ENCODE peak calls at places on chromosomes 16 and 17, in five cellular contexts. G is psoas muscle, T is upper lobe of right lung, D is Peyer's patch, B is IMR-90. S is an unnamed sample.

GRCh38 chr17:59756236-59756818 is 48.9 kb downstream of the VMP1 start:
- DNase-seq in G (no peak), T (no peak), D (no peak), B (peak; percentile 74), S (no peak)

GRCh38 chr16:1991135-1991551 is 1.4 kb downstream of the SYNGR3 start:
- DNase-seq in G (no peak), T (no peak), D (no peak), B (no peak), S (peak; percentile 51)

GRCh38 chr17:57138956-57139576 is 54.0 kb downstream of the AKAP1 start:
- DNase-seq in G (no peak), T (no peak), D (no peak), B (peak; percentile 22), S (no peak)

GRCh38 chr16:12628526-12628925 is 175.2 kb downstream of the CPPED1 start:
- DNase-seq in G (no peak), T (no peak), D (no peak), B (no peak), S (no peak)

GRCh38 chr17:68302066-68302564 is 10.8 kb downstream of the ARSG start:
- DNase-seq in G (no peak), T (no peak), D (no peak), B (peak; percentile 42), S (no peak)

GRCh38 chr16:74447578-74447977 is 26.3 kb upstream of the CLEC18B start:
- DNase-seq in G (no peak), T (no peak), D (no peak), B (no peak), S (no peak)

GRCh38 chr16:57999971-58000705 is at the start of gene ZNF319:
- DNase-seq in G (peak; percentile 59), T (no peak), D (no peak), B (no peak), S (no peak)

GRCh38 chr16:80718480-80719220 is 85.7 kb downstream of the CDYL2 start:
- DNase-seq in G (no peak), T (no peak), D (no peak), B (peak; percentile 22), S (peak; percentile 82)

GRCh38 chr16:67339453-67339852 is 12.8 kb downstream of the LRRC36 start:
- DNase-seq in G (no peak), T (no peak), D (no peak), B (peak; percentile 60), S (no peak)

GRCh38 chr17:40168262-40168832 is 8.9 kb upstream of the RAPGEFL1 start:
- DNase-seq in G (no peak), T (peak; percentile 50), D (no peak), B (peak; percentile 69), S (peak; percentile 49)

GRCh38 chr17:19626079-19626478 is 22.5 kb upstream of the ALDH3A2 start:
- DNase-seq in G (no peak), T (no peak), D (no peak), B (no peak), S (no peak)

GRCh38 chr16:84527486-84528269 is 23.2 kb upstream of the MEAK7 start:
- DNase-seq in G (no peak), T (no peak), D (no peak), B (no peak), S (no peak)

GRCh38 chr16:17070882-17071592 is 399.7 kb downstream of the XYLT1 start:
- DNase-seq in G (no peak), T (peak; percentile 73), D (peak; percentile 59), B (no peak), S (peak; percentile 49)

GRCh38 chr16:48231675-48232214 is 12.4 kb upstream of the LONP2 start:
- DNase-seq in G (no peak), T (no peak), D (no peak), B (peak; percentile 49), S (peak; percentile 44)

GRCh38 chr17:17044846-17045561 is 2.7 kb downstream of the MPRIP start:
- DNase-seq in G (no peak), T (peak; percentile 61), D (peak; percentile 51), B (peak; percentile 79), S (peak; percentile 26)

GRCh38 chr16:24883714-24884151 is 38.0 kb downstream of the SLC5A11 start:
- DNase-seq in G (no peak), T (no peak), D (no peak), B (no peak), S (no peak)

GRCh38 chr17:16282522-16282921 is 65.5 kb downstream of the PIGL start:
- DNase-seq in G (no peak), T (no peak), D (no peak), B (peak; percentile 91), S (no peak)

GRCh38 chr16:5374184-5374583 is 276.6 kb upstream of the EEF2KMT start:
- DNase-seq in G (no peak), T (no peak), D (no peak), B (no peak), S (no peak)

GRCh38 chr17:42179911-42180410 is 981 bp downstream of the KCNH4 start:
- DNase-seq in G (peak; percentile 72), T (no peak), D (no peak), B (peak; percentile 30), S (peak; percentile 38)

GRCh38 chr17:31448467-31449077 is 57.1 kb downstream of the RAB11FIP4 start:
- DNase-seq in G (no peak), T (no peak), D (no peak), B (peak; percentile 62), S (no peak)

GRCh38 chr17:40542562-40543411 is 22.5 kb downstream of the CCR7 start:
- DNase-seq in G (peak; percentile 89), T (peak; percentile 65), D (peak; percentile 56), B (peak; percentile 99), S (peak; percentile 49)

GRCh38 chr16:86224629-86225028 is 285.7 kb upstream of the FOXF1 start:
- DNase-seq in G (no peak), T (no peak), D (no peak), B (no peak), S (no peak)

GRCh38 chr16:68466174-68466573 is 17.9 kb upstream of the SMPD3 start:
- DNase-seq in G (no peak), T (no peak), D (no peak), B (no peak), S (no peak)

GRCh38 chr16:57522960-57523359 is 13.4 kb downstream of the CCDC102A start:
- DNase-seq in G (no peak), T (no peak), D (no peak), B (no peak), S (no peak)

GRCh38 chr17:47279062-47279801 is 25.6 kb downstream of the ITGB3 start:
- DNase-seq in G (peak; percentile 82), T (peak; percentile 73), D (no peak), B (peak; percentile 97), S (peak; percentile 36)

GRCh38 chr17:60066576-60066975 is 12.1 kb downstream of the HEATR6 start:
- DNase-seq in G (no peak), T (no peak), D (no peak), B (no peak), S (no peak)

GRCh38 chr16:67068212-67068753 is 39.3 kb downstream of the CBFB start:
- DNase-seq in G (no peak), T (no peak), D (no peak), B (peak; percentile 56), S (no peak)

GRCh38 chr16:11423315-11424117 is 78.3 kb downstream of the RMI2 start:
- DNase-seq in G (no peak), T (no peak), D (no peak), B (no peak), S (no peak)

GRCh38 chr16:86824751-86825310 is 246.5 kb downstream of the FOXL1 start:
- DNase-seq in G (no peak), T (no peak), D (no peak), B (peak; percentile 12), S (no peak)

GRCh38 chr17:9401434-9401833 is 174.2 kb downstream of the STX8 start:
- DNase-seq in G (no peak), T (no peak), D (no peak), B (peak; percentile 78), S (no peak)

GRCh38 chr16:68490829-68491575 is 42.7 kb upstream of the SMPD3 start:
- DNase-seq in G (no peak), T (peak; percentile 70), D (peak; percentile 85), B (peak; percentile 61), S (peak; percentile 90)

GRCh38 chr17:72510454-72511016 is 389.7 kb downstream of the SOX9 start:
- DNase-seq in G (no peak), T (no peak), D (no peak), B (peak; percentile 27), S (no peak)
- H3K27ac ChIP-seq in G (no peak overlapping the region), T (no peak overlapping the region), D (peak overlapping the region; percentile 22), B (peak overlapping the region; percentile 4), S (no peak overlapping the region)

DNA sequence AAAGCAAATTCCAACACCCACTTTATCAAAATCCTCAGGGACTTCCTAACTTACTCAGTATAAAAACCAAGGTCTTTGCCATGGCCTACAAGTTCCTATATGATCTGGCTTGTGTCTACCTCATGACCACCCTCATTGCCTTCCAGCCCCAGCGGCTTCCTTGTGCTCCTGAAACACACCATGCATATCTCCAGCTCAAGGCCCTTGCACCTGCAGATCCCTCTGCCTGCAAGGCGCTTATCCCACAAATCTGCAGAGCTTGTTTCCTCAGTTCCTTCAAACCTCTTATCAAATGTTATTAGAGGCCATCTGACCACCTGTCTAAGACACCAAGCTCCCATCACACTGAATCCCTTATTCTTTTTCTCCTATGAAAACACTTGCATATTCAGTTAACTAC is 2.6 kb downstream of the BBS2 start:
- DNase-seq in G (no peak), T (no peak), D (no peak), B (no peak), S (no peak)
- H3K4me3 ChIP-seq in G (no peak overlapping the region), T (no peak overlapping the region), D (no peak overlapping the region), B (no peak overlapping the region), S (no peak overlapping the region)

GRCh38 chr17:77325826-77326581 is 185.2 kb downstream of the SEC14L1 start:
- DNase-seq in G (no peak), T (peak; percentile 63), D (peak; percentile 69), B (no peak), S (peak; percentile 25)

GRCh38 chr17:77328823-77329740 is 188.3 kb downstream of the SEC14L1 start:
- DNase-seq in G (no peak), T (peak; percentile 57), D (no peak), B (no peak), S (peak; percentile 23)

GRCh38 chr17:77327181-77327565 is 186.4 kb downstream of the SEC14L1 start:
- DNase-seq in G (no peak), T (peak; percentile 54), D (peak; percentile 46), B (no peak), S (peak; percentile 17)

GRCh38 chr17:77326636-77327035 is 185.9 kb downstream of the SEC14L1 start:
- DNase-seq in G (no peak), T (peak; percentile 25), D (peak; percentile 29), B (no peak), S (peak; percentile 10)

GRCh38 chr17:77327566-77328463 is 187.0 kb downstream of the SEC14L1 start:
- DNase-seq in G (no peak), T (peak; percentile 54), D (no peak), B (no peak), S (peak; percentile 22)
- H3K4me1 ChIP-seq in G (peaks cover 52% of the 10 kb centered on the region), T (peaks cover 42% of the 10 kb centered on the region), D (peaks cover 49% of the 10 kb centered on the region), B (peaks cover 22% of the 10 kb centered on the region), S (peaks cover 67% of the 10 kb centered on the region)

DNA sequence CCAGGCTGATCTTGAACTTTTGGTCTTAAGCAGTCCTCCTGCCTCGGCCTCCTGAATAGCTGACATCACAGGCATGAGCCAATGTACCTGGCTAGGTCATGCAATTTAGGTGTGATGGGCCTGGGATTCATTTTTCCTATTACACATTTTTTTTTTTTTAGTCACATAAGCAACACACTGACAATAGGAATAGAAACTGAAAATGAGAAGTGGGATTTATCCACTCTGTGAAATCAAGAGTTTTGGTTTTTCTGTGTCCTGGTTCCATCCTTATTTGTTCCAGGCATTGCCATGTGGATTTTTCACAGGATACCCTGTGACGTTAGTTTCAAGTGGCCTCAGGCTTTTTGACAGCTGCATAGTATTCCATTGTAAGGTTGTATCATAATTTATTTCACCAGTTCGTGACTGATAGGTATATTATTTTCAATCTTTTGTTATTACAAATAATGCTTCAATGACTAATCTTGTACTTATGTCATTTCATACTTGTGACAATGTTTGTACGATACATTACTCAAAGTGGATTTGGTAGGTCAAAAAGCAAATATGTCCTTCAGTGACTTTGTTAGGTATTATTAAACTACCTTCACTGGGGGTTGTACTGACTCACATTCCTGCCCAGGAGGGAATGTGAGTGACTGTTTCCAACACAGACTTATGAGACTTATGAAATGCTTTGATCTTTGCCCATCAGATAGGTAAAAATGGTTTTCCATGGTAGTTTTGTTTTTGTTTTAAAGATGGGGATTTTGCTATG is 10.6 kb downstream of the ADCY7 start:
- DNase-seq in G (no peak), T (no peak), D (no peak), B (no peak), S (no peak)
- H3K27ac ChIP-seq in G (no peak overlapping the region), T (no peak overlapping the region), D (no peak overlapping the region), B (no peak overlapping the region), S (no peak overlapping the region)

S was measured in stomach.